ENCODE peak calls at places on chromosomes 7 and 10, in seven cellular contexts. G is stomach; L is prostate gland; A is right lobe of liver; J is CD4-positive, alpha-beta T cell; X is H1; B is IMR-90. I is an unnamed sample.

GRCh38 chr10:120415709-120416330 is 41.2 kb upstream of the PLPP4 start:
- DNase-seq in G (no peak), B (peak; percentile 38), A (no peak), L (no peak), J (no peak), X (no peak), I (no peak)

GRCh38 chr7:151032936-151033863 is 5.0 kb downstream of the ABCB8 start:
- DNase-seq in J (no peak), A (no peak), B (no peak), L (no peak), X (no peak), G (no peak), I (no peak)

GRCh38 chr7:44561962-44562621 is 11.6 kb downstream of the DDX56 start:
- DNase-seq in G (peak; percentile 47), B (peak; percentile 54), J (no peak), L (no peak), A (peak; percentile 52), X (no peak), I (no peak)

GRCh38 chr7:39293424-39293823 is 272.8 kb upstream of the YAE1 start:
- DNase-seq in B (no peak), G (no peak), L (no peak), A (no peak), X (no peak), J (no peak), I (no peak)

GRCh38 chr10:76251773-76252617 is 820.6 kb downstream of the LRMDA start:
- DNase-seq in X (no peak), B (peak; percentile 93), L (peak; percentile 38), J (no peak), A (no peak), G (no peak), I (no peak)

GRCh38 chr10:17123062-17123661 is 6.4 kb downstream of the CUBN start:
- DNase-seq in X (no peak), A (no peak), B (peak; percentile 86), G (no peak), J (no peak), L (no peak), I (no peak)

GRCh38 chr10:480928-481551 is 208.4 kb downstream of the DIP2C start:
- DNase-seq in X (no peak), J (no peak), L (no peak), G (peak; percentile 51), A (peak; percentile 41), B (peak; percentile 57), I (no peak)

GRCh38 chr10:102553771-102554170 is 50.0 kb downstream of the SUFU start:
- DNase-seq in A (no peak), J (no peak), X (no peak), G (no peak), B (no peak), L (no peak), I (no peak)

GRCh38 chr7:151919595-151919994 is 36.7 kb upstream of the GALNTL5 start:
- DNase-seq in J (no peak), G (no peak), B (no peak), L (no peak), X (no peak), A (no peak), I (no peak)

GRCh38 chr7:8189615-8190014 is 72.4 kb downstream of the ICA1 start:
- DNase-seq in X (no peak), G (no peak), L (no peak), B (no peak), A (no peak), J (no peak), I (no peak)

GRCh38 chr10:72563327-72563932 is 62.4 kb downstream of the MICU1 start:
- DNase-seq in B (no peak), G (no peak), J (no peak), X (no peak), A (no peak), L (no peak), I (no peak)

GRCh38 chr7:27723086-27723485 is 16.9 kb upstream of the TAX1BP1 start:
- DNase-seq in L (no peak), B (no peak), G (peak; percentile 31), A (no peak), J (no peak), X (no peak), I (no peak)

GRCh38 chr10:12358863-12359647 is 9.7 kb downstream of the CAMK1D start:
- DNase-seq in X (no peak), L (no peak), B (no peak), G (no peak), A (peak; percentile 80), J (no peak), I (peak; percentile 22)

GRCh38 chr7:17815318-17815717 is 125.0 kb downstream of the SNX13 start:
- DNase-seq in X (no peak), B (no peak), A (peak; percentile 68), J (no peak), L (no peak), G (no peak), I (no peak)

GRCh38 chr10:28217848-28218247 is 85.0 kb downstream of the MPP7 start:
- DNase-seq in B (peak; percentile 92), G (no peak), X (no peak), L (no peak), A (no peak), J (no peak), I (no peak)

GRCh38 chr10:23065549-23065948 is 29.8 kb upstream of the MSRB2 start:
- DNase-seq in L (peak; percentile 91), X (no peak), G (peak; percentile 85), J (no peak), B (peak; percentile 59), A (peak; percentile 89), I (peak; percentile 75)

GRCh38 chr7:37108615-37109014 is 340.0 kb downstream of the ELMO1 start:
- DNase-seq in J (no peak), L (no peak), X (no peak), G (no peak), B (no peak), A (no peak), I (no peak)

GRCh38 chr7:37110641-37111421 is 337.8 kb downstream of the ELMO1 start:
- DNase-seq in X (no peak), L (no peak), G (no peak), J (no peak), B (no peak), A (no peak), I (no peak)

GRCh38 chr7:37109016-37109415 is 339.6 kb downstream of the ELMO1 start:
- DNase-seq in A (no peak), J (no peak), X (no peak), G (no peak), B (no peak), L (no peak), I (no peak)

GRCh38 chr7:37111459-37111858 is 337.2 kb downstream of the ELMO1 start:
- DNase-seq in A (no peak), B (no peak), G (no peak), X (no peak), L (no peak), J (no peak), I (no peak)

GRCh38 chr7:37109853-37110252 is 338.8 kb downstream of the ELMO1 start:
- DNase-seq in L (no peak), G (no peak), J (no peak), A (no peak), X (no peak), B (no peak), I (no peak)
- H3K27ac ChIP-seq in L (no peak overlapping the region), G (no peak overlapping the region), J (no peak overlapping the region), A (no peak overlapping the region), X (no peak overlapping the region), B (peak overlapping the region; percentile 79), I (no peak overlapping the region)

GRCh38 chr7:141220263-141220662 is 146.4 kb downstream of the TMEM178B start:
- DNase-seq in X (no peak), G (no peak), J (no peak), A (no peak), L (no peak), B (no peak), I (no peak)
- TF ChIP-seq CTCF in X (peak; percentile 74), G (no peak), J (no peak), A (no peak), L (no peak), B (no peak), I (no peak)

DNA sequence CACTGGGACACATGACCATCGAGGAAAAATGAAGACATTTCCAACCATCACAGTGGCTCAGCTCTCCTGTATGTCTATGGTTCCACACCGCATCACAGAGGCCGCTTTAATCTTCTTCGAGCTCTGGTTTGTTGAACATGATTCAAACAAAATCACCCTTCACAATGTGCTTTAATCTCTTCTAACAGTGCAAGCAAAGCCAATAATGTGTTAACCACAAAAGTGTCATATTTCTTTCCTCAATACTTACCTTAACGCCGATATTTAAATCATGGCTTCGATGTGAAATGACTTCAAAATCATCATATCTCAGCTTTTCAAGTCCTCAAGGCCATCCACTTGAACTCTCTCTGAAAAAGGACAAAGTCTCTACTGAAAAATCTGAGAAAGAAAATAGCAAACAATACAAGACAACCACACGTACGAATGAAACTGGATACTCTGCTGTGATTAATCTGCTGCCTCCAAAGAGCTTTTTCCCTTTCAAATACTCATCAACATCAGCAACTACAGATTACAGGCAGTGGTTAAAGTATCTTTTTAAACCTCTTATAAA is 23.0 kb upstream of the SVIL start:
- DNase-seq in A (no peak), X (no peak), G (no peak), B (no peak), J (no peak), L (no peak), I (no peak)
- H3K27ac ChIP-seq in A (no peak overlapping the region), X (no peak overlapping the region), G (peak overlapping the region; percentile 15), B (no peak overlapping the region), J (no peak overlapping the region), L (no peak overlapping the region), I (no peak overlapping the region)

GRCh38 chr10:47029181-47029971 is 118.1 kb downstream of the PTPN20 start:
- DNase-seq in X (no peak), B (no peak), J (no peak), L (no peak), A (peak; percentile 32), G (peak; percentile 19), I (no peak)

GRCh38 chr10:47030191-47030698 is 119.0 kb downstream of the PTPN20 start:
- DNase-seq in L (no peak), B (no peak), G (peak; percentile 14), A (peak; percentile 28), X (no peak), J (no peak), I (no peak)

GRCh38 chr10:47031953-47032465 is 120.8 kb downstream of the PTPN20 start:
- DNase-seq in J (no peak), A (peak; percentile 10), X (no peak), G (no peak), L (no peak), B (peak; percentile 41), I (no peak)

GRCh38 chr10:47033081-47033480 is 121.9 kb downstream of the PTPN20 start:
- DNase-seq in X (no peak), A (peak; percentile 13), L (no peak), B (no peak), J (no peak), G (no peak), I (no peak)

DNA sequence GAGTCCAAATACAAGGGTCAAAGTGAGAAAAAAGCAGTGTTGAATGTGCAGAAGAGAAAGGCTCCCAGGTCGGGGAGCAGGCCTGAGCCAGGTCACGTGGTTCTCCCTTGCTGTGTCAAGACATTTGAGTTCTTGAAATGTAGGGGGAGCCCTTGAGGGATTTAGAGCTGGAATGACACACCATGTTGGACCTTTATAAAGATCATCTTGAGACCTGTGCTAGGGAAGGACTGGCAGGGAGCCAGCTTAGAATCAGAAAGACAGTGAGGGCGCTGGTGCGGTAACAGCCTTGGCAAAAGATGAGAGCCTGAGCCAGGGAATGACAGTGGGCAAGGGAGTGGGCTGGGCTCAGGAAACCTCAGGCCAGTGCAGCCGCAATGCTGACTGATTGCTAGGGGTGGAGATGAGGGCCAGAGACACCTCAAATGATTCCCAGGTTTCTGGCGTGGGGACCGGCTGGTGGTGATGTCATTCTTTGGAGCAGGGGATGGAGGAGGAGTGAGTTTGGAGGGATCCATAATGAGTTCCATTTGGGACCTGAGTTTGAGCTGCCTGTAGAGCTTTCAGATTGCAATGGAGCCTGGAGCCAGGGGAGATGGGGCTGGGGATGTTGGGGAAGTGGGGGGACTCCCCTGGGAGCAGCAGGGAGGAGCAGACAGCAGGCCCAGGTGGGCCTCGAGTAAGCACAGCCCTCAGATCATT is 120.2 kb downstream of the PTPN20 start:
- DNase-seq in A (peak; percentile 37), J (no peak), L (no peak), G (no peak), X (no peak), B (no peak), I (no peak)
- TF ChIP-seq CTCF in A (no peak), J (no peak), L (no peak), G (no peak), X (no peak), B (no peak), I (no peak)